ENCODE peak calls at places on chromosomes 7 and 10, in six cellular contexts. J is iris pigment epithelial cell, W is WTC11, B is ovary, L is AG04449, P is pons. A is an unnamed sample.

GRCh38 chr10:128000660-128001059 is 93.8 kb downstream of the PTPRE start:
- DNase-seq in J (peak; percentile 65), W (no peak), B (no peak), L (no peak), P (peak; percentile 61), A (no peak)

GRCh38 chr7:138864667-138865066 is 66.7 kb upstream of the ATP6V0A4 start:
- DNase-seq in J (peak; percentile 94), W (no peak), B (no peak), L (peak; percentile 44), P (no peak), A (no peak)

GRCh38 chr7:144830811-144831210 is 5.0 kb downstream of the TPK1 start:
- DNase-seq in J (peak; percentile 64), W (no peak), B (no peak), L (no peak), P (no peak), A (no peak)

GRCh38 chr7:22318376-22318775 is 38.6 kb downstream of the RAPGEF5 start:
- DNase-seq in J (no peak), W (no peak), B (no peak), L (no peak), P (no peak), A (no peak)

GRCh38 chr10:91349381-91349780 is 60.8 kb upstream of the HECTD2 start:
- DNase-seq in J (peak; percentile 98), W (no peak), B (no peak), L (peak; percentile 98), P (no peak), A (peak; percentile 17)

GRCh38 chr10:100014129-100014762 is 4.5 kb upstream of the DNMBP start:
- DNase-seq in J (no peak), W (no peak), B (no peak), L (no peak), P (no peak), A (no peak)

GRCh38 chr7:44534087-44534486 is 7.0 kb downstream of the NPC1L1 start:
- DNase-seq in J (peak; percentile 28), W (no peak), B (no peak), L (no peak), P (no peak), A (no peak)

GRCh38 chr7:112887-113286 is 79.5 kb upstream of the FAM20C start:
- DNase-seq in J (no peak), W (no peak), B (no peak), L (no peak), P (peak; percentile 11), A (no peak)

GRCh38 chr10:115117301-115117700 is 24.1 kb downstream of the ATRNL1 start:
- DNase-seq in J (no peak), W (no peak), B (no peak), L (no peak), P (no peak), A (no peak)

GRCh38 chr10:117463545-117463920 is 79.0 kb upstream of the EMX2 start:
- DNase-seq in J (no peak), W (no peak), B (no peak), L (no peak), P (no peak), A (no peak)

GRCh38 chr10:16987976-16988610 is 141.5 kb downstream of the CUBN start:
- DNase-seq in J (no peak), W (no peak), B (no peak), L (no peak), P (no peak), A (no peak)

GRCh38 chr7:104983620-104984539 is 30.1 kb upstream of the KMT2E start:
- DNase-seq in J (peak; percentile 88), W (peak; percentile 83), B (peak; percentile 92), L (no peak), P (peak; percentile 87), A (peak; percentile 77)

GRCh38 chr7:42289473-42289872 is 52.5 kb upstream of the GLI3 start:
- DNase-seq in J (no peak), W (no peak), B (no peak), L (no peak), P (no peak), A (no peak)

GRCh38 chr7:115110523-115110922 is 188.6 kb downstream of the MDFIC start:
- DNase-seq in J (no peak), W (no peak), B (no peak), L (no peak), P (no peak), A (no peak)

A was measured in endothelial cell.